ENCODE peak calls at places on chromosomes 3 and 15, in five cellular contexts. M is chondrocyte, Q is BJ, O is astrocyte of the spinal cord, U is AG09319. W is an unnamed sample.

GRCh38 chr3:13501056-13501455 is 20.9 kb downstream of the HDAC11 start:
- DNase-seq in M (peak; percentile 89), Q (no peak), O (no peak), U (no peak), W (no peak)

GRCh38 chr3:133820129-133820528 is 14.5 kb downstream of the SRPRB start:
- DNase-seq in M (no peak), Q (no peak), O (no peak), U (no peak), W (no peak)

GRCh38 chr3:194640829-194641228 is 7.6 kb upstream of the TMEM44 start:
- DNase-seq in M (no peak), Q (no peak), O (peak; percentile 46), U (no peak), W (peak; percentile 61)

GRCh38 chr3:69542265-69543079 is 156.6 kb upstream of the FRMD4B start:
- DNase-seq in M (peak; percentile 81), Q (no peak), O (no peak), U (no peak), W (no peak)

GRCh38 chr3:172918165-172918564 is 167.6 kb downstream of the ECT2 start:
- DNase-seq in M (no peak), Q (no peak), O (peak; percentile 43), U (no peak), W (no peak)

GRCh38 chr3:134059680-134060560 is 30.2 kb upstream of the SLCO2A1 start:
- DNase-seq in M (no peak), Q (no peak), O (peak; percentile 27), U (no peak), W (no peak)

GRCh38 chr3:137692803-137693431 is 71.2 kb upstream of the SOX14 start:
- DNase-seq in M (no peak), Q (no peak), O (no peak), U (no peak), W (peak; percentile 7)

GRCh38 chr3:126081618-126082333 is 2.1 kb downstream of the SLC41A3 start:
- DNase-seq in M (no peak), Q (no peak), O (peak; percentile 48), U (no peak), W (peak; percentile 36)

GRCh38 chr3:67610458-67610857 is 44.0 kb downstream of the SUCLG2 start:
- DNase-seq in M (no peak), Q (no peak), O (peak; percentile 46), U (no peak), W (no peak)

GRCh38 chr3:188528390-188528789 is 374.4 kb downstream of the LPP start:
- DNase-seq in M (no peak), Q (no peak), O (no peak), U (no peak), W (no peak)

GRCh38 chr3:133578548-133579191 is 5.2 kb downstream of the CDV3 start:
- DNase-seq in M (no peak), Q (no peak), O (peak; percentile 56), U (no peak), W (no peak)

DNA sequence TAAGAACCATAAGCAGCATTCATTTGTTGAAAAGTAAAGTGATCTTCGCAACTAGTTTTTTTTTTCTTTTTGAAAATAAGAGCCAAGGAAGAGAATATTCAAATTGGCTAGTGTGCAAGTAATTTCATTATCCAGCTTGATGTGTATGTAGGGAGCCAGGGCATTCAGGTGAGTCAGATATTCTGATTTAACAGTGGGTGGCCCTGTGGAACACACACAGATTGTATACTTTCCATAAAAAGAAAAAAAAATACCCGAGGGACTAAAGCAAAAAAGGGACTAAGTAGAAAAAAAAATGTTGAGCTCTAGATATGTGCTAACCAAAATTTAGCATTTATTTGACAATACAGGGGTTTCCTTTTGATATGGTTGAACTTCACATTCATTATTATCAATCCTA is 96.9 kb upstream of the ROPN1 start:
- DNase-seq in M (no peak), Q (no peak), O (no peak), U (no peak), W (no peak)
- TF ChIP-seq CTCF in M (no peak), Q (no peak), O (no peak), U (no peak), W (no peak)

GRCh38 chr3:142857056-142857455 is 31.8 kb downstream of the PCOLCE2 start:
- DNase-seq in M (no peak), Q (no peak), O (no peak), U (no peak), W (no peak)
- TF ChIP-seq CTCF in M (peak; percentile 41), Q (no peak), O (no peak), U (no peak), W (no peak)

GRCh38 chr3:123375014-123375940 is 73.6 kb downstream of the ADCY5 start:
- DNase-seq in M (no peak), Q (no peak), O (no peak), U (no peak), W (no peak)
- TF ChIP-seq CTCF in M (peak; percentile 63), Q (no peak), O (peak; percentile 5), U (no peak), W (no peak)

GRCh38 chr3:169460035-169460434 is 203.5 kb downstream of the MECOM start:
- DNase-seq in M (no peak), Q (no peak), O (no peak), U (no peak), W (no peak)
- TF ChIP-seq CTCF in M (no peak), Q (no peak), O (no peak), U (no peak), W (no peak)

GRCh38 chr3:184542577-184542976 is 19.0 kb upstream of the EPHB3 start:
- DNase-seq in M (no peak), Q (no peak), O (no peak), U (no peak), W (no peak)

GRCh38 chr3:184541886-184542562 is 19.6 kb upstream of the EPHB3 start:
- DNase-seq in M (no peak), Q (no peak), O (no peak), U (no peak), W (no peak)

GRCh38 chr3:184543848-184544512 is 17.6 kb upstream of the EPHB3 start:
- DNase-seq in M (no peak), Q (no peak), O (peak; percentile 76), U (peak; percentile 49), W (peak; percentile 83)

GRCh38 chr3:184544513-184544861 is 17.1 kb upstream of the EPHB3 start:
- DNase-seq in M (no peak), Q (no peak), O (no peak), U (no peak), W (no peak)

DNA sequence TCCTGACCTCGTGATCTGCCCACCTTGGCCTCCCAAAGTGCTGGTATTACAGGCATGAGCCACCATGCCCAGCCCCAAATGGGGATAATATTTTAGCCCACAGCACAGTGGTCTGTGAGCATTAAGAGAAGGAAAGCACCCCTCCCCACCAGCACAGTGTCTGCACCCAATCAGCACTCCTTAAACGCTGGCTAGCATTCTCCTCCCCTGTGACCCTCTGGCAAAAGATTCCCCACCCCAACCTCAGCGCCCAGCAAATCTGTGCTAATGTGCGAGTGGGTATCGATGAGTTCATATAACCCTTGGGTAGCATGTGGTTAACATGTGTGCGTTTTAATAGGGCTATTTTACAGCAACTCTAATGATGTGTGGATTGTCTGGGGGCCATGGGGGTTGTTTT is 18.3 kb upstream of the EPHB3 start:
- DNase-seq in M (no peak), Q (no peak), O (no peak), U (no peak), W (no peak)
- TF ChIP-seq CTCF in M (no peak), Q (no peak), O (no peak), U (no peak), W (no peak)

GRCh38 chr15:39874890-39875549 is 45.0 kb downstream of the GPR176 start:
- DNase-seq in M (no peak), Q (no peak), O (peak; percentile 43), U (no peak), W (peak; percentile 45)
- TF ChIP-seq CTCF in M (peak; percentile 83), Q (peak; percentile 34), O (peak; percentile 69), U (peak; percentile 50), W (peak; percentile 69)

GRCh38 chr3:153789380-153789779 is 331.8 kb upstream of the ARHGEF26 start:
- DNase-seq in M (no peak), Q (no peak), O (no peak), U (no peak), W (no peak)

GRCh38 chr3:153783106-153783505 is 338.1 kb upstream of the ARHGEF26 start:
- DNase-seq in M (no peak), Q (no peak), O (no peak), U (no peak), W (no peak)

GRCh38 chr3:153783804-153784203 is 337.4 kb upstream of the ARHGEF26 start:
- DNase-seq in M (no peak), Q (no peak), O (no peak), U (no peak), W (no peak)

DNA sequence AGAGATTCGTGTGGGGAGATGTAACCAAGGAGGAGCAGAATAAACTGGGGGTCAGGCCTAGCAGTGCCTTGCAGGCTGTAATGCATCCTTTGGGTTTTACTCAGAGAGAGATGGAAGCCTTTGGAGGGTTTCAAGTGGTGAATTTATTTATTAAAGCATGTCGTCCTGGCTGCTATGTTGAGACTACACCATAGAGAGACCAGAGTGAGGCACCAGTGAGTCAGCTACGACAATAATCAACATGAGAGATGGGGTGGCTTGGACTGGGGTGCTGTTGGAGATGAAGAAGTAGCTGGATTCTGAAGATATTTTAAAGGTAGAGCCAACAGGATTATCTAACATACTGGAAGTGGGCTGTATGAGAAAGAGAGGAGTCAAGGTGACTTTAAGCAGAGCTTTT is 335.3 kb upstream of the ARHGEF26 start:
- DNase-seq in M (no peak), Q (no peak), O (no peak), U (no peak), W (no peak)
- TF ChIP-seq CTCF in M (no peak), Q (no peak), O (no peak), U (no peak), W (no peak)

DNA sequence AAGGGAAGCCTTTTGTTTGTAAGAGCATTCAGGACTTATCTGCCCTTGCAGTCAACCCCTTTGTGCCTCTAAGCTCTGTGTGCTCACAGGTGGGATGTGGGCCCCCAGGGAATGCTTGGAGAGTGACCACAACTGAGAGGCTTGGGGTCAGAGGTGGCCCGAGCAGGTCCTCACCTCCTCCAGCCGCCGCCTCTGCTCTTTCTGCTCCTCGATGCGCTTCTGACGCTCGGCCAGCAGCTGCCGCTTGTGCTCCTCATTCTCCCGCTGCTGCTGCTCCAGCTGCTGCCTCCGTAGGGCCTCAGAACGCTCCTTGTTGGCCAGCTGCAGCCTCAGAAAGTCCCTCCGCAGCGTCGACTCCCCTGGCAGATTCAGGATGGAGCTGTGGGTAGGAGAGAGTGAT is 130.8 kb upstream of the SLC2A2 start:
- DNase-seq in M (no peak), Q (no peak), O (no peak), U (no peak), W (no peak)
- TF ChIP-seq CTCF in M (no peak), Q (no peak), O (no peak), U (no peak), W (no peak)

GRCh38 chr3:16508591-16508995 is 4.9 kb downstream of the RFTN1 start:
- DNase-seq in M (no peak), Q (no peak), O (peak; percentile 26), U (no peak), W (peak; percentile 67)
- TF ChIP-seq CTCF in M (no peak), Q (no peak), O (no peak), U (no peak), W (no peak)

GRCh38 chr3:73432021-73432722 is 192.6 kb downstream of the PDZRN3 start:
- DNase-seq in M (no peak), Q (no peak), O (peak; percentile 48), U (no peak), W (peak; percentile 29)

GRCh38 chr3:73433079-73433478 is 191.7 kb downstream of the PDZRN3 start:
- DNase-seq in M (no peak), Q (no peak), O (no peak), U (no peak), W (no peak)

GRCh38 chr3:73433681-73434080 is 191.1 kb downstream of the PDZRN3 start:
- DNase-seq in M (no peak), Q (no peak), O (no peak), U (no peak), W (no peak)

GRCh38 chr3:73431136-73431933 is 193.4 kb downstream of the PDZRN3 start:
- DNase-seq in M (no peak), Q (no peak), O (no peak), U (no peak), W (no peak)

GRCh38 chr3:73432723-73433032 is 192.1 kb downstream of the PDZRN3 start:
- DNase-seq in M (no peak), Q (no peak), O (no peak), U (no peak), W (no peak)
- TF ChIP-seq CTCF in M (peak; percentile 59), Q (no peak), O (no peak), U (no peak), W (no peak)

W was measured in activated CD8-positive, alpha-beta T cell treated with anti-CD3 and anti-CD28 coated beads for 36 hours.